ENCODE peak calls at places on chromosomes 4 and X, in four cellular contexts. T is stimulated activated CD4-positive, alpha-beta T cell treated with anti-CD3 and anti-CD28 coated beads, Interleukin-4, amount 100 ng/mL, for 24 hours; W is D341Med; Q is aorta. S is an unnamed sample.

GRCh38 chrX:153775631-153776595 is 4.9 kb upstream of the SRPK3 start:
- DNase-seq in W (peak; percentile 23), Q (no peak), T (no peak), S (no peak)

GRCh38 chr4:182577411-182577810 is 334.2 kb downstream of the TENM3 start:
- DNase-seq in W (no peak), Q (no peak), T (no peak), S (no peak)

GRCh38 chrX:12767856-12768255 is 23.4 kb upstream of the PRPS2 start:
- DNase-seq in W (no peak), T (no peak), Q (no peak), S (no peak)

GRCh38 chrX:43618376-43619205 is 37.5 kb upstream of the MAOA start:
- DNase-seq in T (no peak), Q (no peak), W (no peak), S (no peak)

GRCh38 chr4:110020139-110020538 is 107.5 kb downstream of the EGF start:
- DNase-seq in Q (no peak), W (no peak), T (no peak), S (no peak)

GRCh38 chrX:35461164-35461563 is 337.0 kb upstream of the MAGEB16 start:
- DNase-seq in T (no peak), Q (no peak), W (no peak), S (no peak)

GRCh38 chr4:73539386-73539785 is 57.8 kb downstream of the AFM start:
- DNase-seq in T (no peak), W (no peak), Q (no peak), S (no peak)

GRCh38 chrX:6681469-6681868 is 146.6 kb upstream of the VCX3A start:
- DNase-seq in Q (no peak), T (no peak), W (no peak), S (no peak)

GRCh38 chr4:184959309-184959708 is 59.0 kb upstream of the HELT start:
- DNase-seq in T (no peak), Q (peak; percentile 48), W (peak; percentile 21), S (no peak)

GRCh38 chr4:113971706-113972360 is 7.6 kb downstream of the ARSJ start:
- DNase-seq in W (no peak), Q (no peak), T (no peak), S (no peak)

GRCh38 chrX:150366951-150367545 is 3.9 kb downstream of the MAMLD1 start:
- DNase-seq in W (no peak), Q (no peak), T (no peak), S (no peak)

GRCh38 chrX:67544871-67545771 is 1.3 kb downstream of the AR start:
- DNase-seq in W (no peak), Q (peak; percentile 78), T (no peak), S (peak; percentile 3)

GRCh38 chr4:6724461-6725111 is 8.6 kb downstream of the BLOC1S4 start:
- DNase-seq in W (no peak), Q (no peak), T (no peak), S (no peak)

GRCh38 chr4:107876096-107876495 is 51.4 kb downstream of the SGMS2 start:
- DNase-seq in W (no peak), T (no peak), Q (no peak), S (no peak)

GRCh38 chr4:61200195-61200990 is at the start of gene ADGRL3:
- DNase-seq in T (no peak), Q (peak; percentile 85), W (peak; percentile 70), S (peak; percentile 1)

GRCh38 chrX:152865232-152865920 is 32.5 kb upstream of the ZNF185 start:
- DNase-seq in Q (no peak), W (no peak), T (no peak), S (no peak)

GRCh38 chr4:173095022-173095421 is 73.6 kb upstream of the GALNT7 start:
- DNase-seq in T (no peak), W (no peak), Q (no peak), S (no peak)

GRCh38 chr4:174423257-174423944 is 98.9 kb downstream of the HPGD start:
- DNase-seq in Q (no peak), W (no peak), T (peak; percentile 4), S (peak; percentile 5)